ENCODE peak calls at places on chromosomes 3 and 15, in five cellular contexts. G is neuronal stem cell, M is neural progenitor cell, B is SK-N-SH, I is PC-3. K is an unnamed sample. For H3K36me3, the result is how much of the 10 kb centered on the place peaks cover.

GRCh38 chr3:197795200-197795599 is 4.1 kb downstream of the LRCH3 start:
- DNase-seq in B (no peak), G (no peak), I (peak), M (no peak), K (no peak)

GRCh38 chr3:147404800-147405551 is 1.4 kb downstream of the ZIC4 start:
- DNase-seq in B (no peak), G (no peak), M (peak), I (no peak), K (no peak)

GRCh38 chr15:75338661-75339240 is 2.9 kb downstream of the COMMD4 start:
- DNase-seq in M (no peak), I (no peak), G (no peak), B (no peak), K (no peak)

GRCh38 chr3:9685216-9686049 is 18.2 kb upstream of the CPNE9 start:
- DNase-seq in B (no peak), I (no peak), M (no peak), G (no peak), K (no peak)

GRCh38 chr15:57376695-57377477 is 581 bp downstream of the CGNL1 start:
- DNase-seq in G (peak), I (no peak), B (no peak), M (peak), K (no peak)

GRCh38 chr15:67510597-67511225 is 10.2 kb upstream of the C15orf61 start:
- DNase-seq in G (no peak), I (no peak), B (no peak), M (no peak), K (no peak)

GRCh38 chr3:12142476-12142875 is 16.2 kb downstream of the TIMP4 start:
- DNase-seq in G (no peak), I (no peak), M (no peak), B (no peak), K (no peak)

GRCh38 chr15:75081150-75081549 is 57.8 kb downstream of the PPCDC start:
- DNase-seq in G (no peak), I (no peak), B (no peak), M (no peak), K (no peak)

GRCh38 chr15:25683911-25684310 is 179.2 kb downstream of the ATP10A start:
- DNase-seq in G (no peak), M (no peak), B (no peak), I (no peak), K (no peak)

GRCh38 chr3:95172144-95172543 is 1109.3 kb downstream of the NSUN3 start:
- DNase-seq in B (no peak), I (no peak), G (no peak), M (no peak), K (no peak)

GRCh38 chr3:11465744-11466611 is 177.7 kb downstream of the VGLL4 start:
- DNase-seq in B (peak), M (no peak), G (no peak), I (no peak), K (no peak)

GRCh38 chr3:172550347-172550943 is 27.2 kb upstream of the TNFSF10 start:
- DNase-seq in I (peak), M (no peak), B (no peak), G (no peak), K (no peak)

GRCh38 chr3:140433431-140433830 is 244.4 kb upstream of the TRIM42 start:
- DNase-seq in B (no peak), I (no peak), G (no peak), M (no peak), K (no peak)

GRCh38 chr3:36842275-36842674 is 77.9 kb upstream of the DCLK3 start:
- DNase-seq in M (no peak), B (no peak), I (no peak), G (no peak), K (no peak)

GRCh38 chr3:52134761-52135160 is 19.5 kb downstream of the POC1A start:
- DNase-seq in G (no peak), B (no peak), I (no peak), M (no peak), K (no peak)

GRCh38 chr15:60396560-60396963 is 1.2 kb downstream of the ANXA2 start:
- DNase-seq in G (no peak), B (no peak), I (no peak), M (no peak), K (no peak)

GRCh38 chr3:104388624-104389023 is 978.1 kb upstream of the ALCAM start:
- DNase-seq in I (peak), B (no peak), M (no peak), G (no peak), K (no peak)

GRCh38 chr3:53166781-53167291 is 5.8 kb downstream of the PRKCD start:
- DNase-seq in I (peak), M (no peak), G (no peak), B (no peak), K (no peak)

GRCh38 chr3:185720326-185720725 is 104.5 kb downstream of the IGF2BP2 start:
- DNase-seq in M (no peak), B (no peak), I (no peak), G (no peak), K (no peak)

GRCh38 chr3:177740270-177740669 is 543.0 kb upstream of the TBL1XR1 start:
- DNase-seq in G (no peak), M (no peak), B (no peak), I (no peak), K (no peak)

GRCh38 chr3:194080473-194080872 is 55.5 kb upstream of the HES1 start:
- DNase-seq in I (no peak), G (no peak), M (no peak), B (no peak), K (no peak)

GRCh38 chr3:176431073-176431472 is 766.2 kb downstream of the TBL1XR1 start:
- DNase-seq in I (no peak), G (no peak), B (no peak), M (no peak), K (no peak)

GRCh38 chr3:148707596-148708386 is 10.1 kb downstream of the AGTR1 start:
- DNase-seq in G (no peak), I (peak), B (no peak), M (no peak), K (no peak)

GRCh38 chr3:97815149-97815917 is 6.5 kb upstream of the CRYBG3 start:
- DNase-seq in G (no peak), B (no peak), I (peak), M (no peak), K (no peak)

GRCh38 chr15:63944681-63944955 is 101.7 kb downstream of the DAPK2 start:
- DNase-seq in B (no peak), M (no peak), I (no peak), G (no peak), K (no peak)

GRCh38 chr3:133948131-133948810 is 52.6 kb upstream of the RAB6B start:
- DNase-seq in M (no peak), G (no peak), I (no peak), B (no peak), K (no peak)

GRCh38 chr15:59099162-59099685 is 5.7 kb upstream of the CCNB2 start:
- DNase-seq in I (no peak), G (no peak), M (no peak), B (no peak), K (no peak)

GRCh38 chr3:184540777-184541681 is 20.6 kb upstream of the EPHB3 start:
- DNase-seq in G (no peak), I (peak), M (peak), B (no peak), K (peak)

GRCh38 chr15:90959894-90960293 is 5.2 kb downstream of the RCCD1 start:
- DNase-seq in M (no peak), B (no peak), I (no peak), G (no peak), K (no peak)

GRCh38 chr3:168139947-168140346 is 44.2 kb upstream of the GOLIM4 start:
- DNase-seq in G (no peak), I (peak), M (no peak), B (no peak), K (no peak)

GRCh38 chr3:196397941-196398340 is 34.3 kb downstream of the UBXN7 start:
- DNase-seq in I (no peak), B (no peak), M (no peak), G (no peak), K (no peak)

GRCh38 chr15:101091080-101092017 is 160.5 kb downstream of the CHSY1 start:
- DNase-seq in G (no peak), B (no peak), M (no peak), I (no peak), K (no peak)
- H3K27ac ChIP-seq in G (no peak), B (no peak), M (no peak), I (no peak), K (no peak)

GRCh38 chr15:45136378-45136764 is 6.6 kb downstream of the DUOX1 start:
- DNase-seq in M (peak), B (no peak), I (no peak), G (no peak), K (peak)
- H3K4me2 ChIP-seq in M (peak), B (no peak), I (no peak), G (no peak), K (peak)

GRCh38 chr15:47682661-47683060 is 34.6 kb upstream of the SEMA6D start:
- DNase-seq in I (no peak), B (no peak), M (no peak), G (no peak), K (no peak)
- H3K36me3 ChIP-seq in I (under half), B (under half), M (under half), G (under half), K (under half)

GRCh38 chr3:107525101-107525953 is 2.6 kb downstream of the BBX start:
- DNase-seq in M (peak), G (peak), I (peak), B (peak), K (peak)
- H3K27ac ChIP-seq in M (no peak), G (no peak), I (no peak), B (peak), K (peak)

DNA sequence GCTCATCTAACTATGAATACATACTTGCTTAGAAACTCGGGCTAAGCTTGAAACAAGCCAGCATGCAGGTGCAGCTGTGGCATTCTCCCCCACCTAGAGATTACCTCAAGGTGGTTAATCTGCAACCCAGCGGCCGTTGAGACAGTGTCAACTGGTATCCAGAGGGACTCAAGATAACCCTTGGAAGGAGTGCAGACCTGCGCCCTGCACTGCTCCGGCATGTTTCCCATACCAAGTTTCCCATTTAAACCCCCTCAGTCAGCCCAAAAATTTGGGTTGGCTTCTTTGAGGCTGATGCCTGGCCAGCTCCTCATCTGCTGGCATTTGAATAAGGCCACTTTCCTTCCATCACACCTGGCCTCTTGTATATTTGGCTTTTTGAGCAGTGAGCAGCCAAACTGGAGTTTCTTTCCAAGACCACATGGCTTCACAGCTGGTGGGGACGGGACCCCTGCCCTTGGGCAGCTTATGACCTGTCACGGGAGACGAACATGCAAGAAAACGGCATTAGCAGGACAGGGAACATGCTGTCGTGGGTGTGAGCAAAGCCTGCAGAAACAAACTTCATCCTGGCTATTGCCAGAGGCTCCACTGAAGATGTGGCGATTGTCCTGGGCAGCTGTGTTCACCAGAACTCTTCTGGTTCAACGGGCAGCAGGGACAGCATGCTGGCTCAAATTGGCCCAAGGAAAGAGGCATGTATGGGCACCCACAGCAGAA is 98.2 kb downstream of the PLXNA1 start:
- DNase-seq in I (no peak), G (no peak), M (no peak), B (no peak), K (no peak)
- H3K4me2 ChIP-seq in I (no peak), G (no peak), M (no peak), B (no peak), K (no peak)

GRCh38 chr3:47503033-47503432 is 10.5 kb downstream of the ELP6 start:
- DNase-seq in M (no peak), B (no peak), G (no peak), I (no peak), K (no peak)
- H3K36me3 ChIP-seq in M (under half), B (under half), G (half or more), I (under half), K (half or more)

GRCh38 chr3:29171583-29171990 is 109.3 kb upstream of the RBMS3 start:
- DNase-seq in M (peak), G (no peak), I (no peak), B (no peak), K (peak)
- H3K27ac ChIP-seq in M (peak), G (no peak), I (no peak), B (peak), K (peak)

GRCh38 chr15:89317188-89317720 is 17.4 kb downstream of the POLG start:
- DNase-seq in M (no peak), I (no peak), B (no peak), G (no peak), K (no peak)

GRCh38 chr15:89320200-89320599 is 14.4 kb downstream of the POLG start:
- DNase-seq in B (no peak), I (no peak), M (no peak), G (no peak), K (no peak)

DNA sequence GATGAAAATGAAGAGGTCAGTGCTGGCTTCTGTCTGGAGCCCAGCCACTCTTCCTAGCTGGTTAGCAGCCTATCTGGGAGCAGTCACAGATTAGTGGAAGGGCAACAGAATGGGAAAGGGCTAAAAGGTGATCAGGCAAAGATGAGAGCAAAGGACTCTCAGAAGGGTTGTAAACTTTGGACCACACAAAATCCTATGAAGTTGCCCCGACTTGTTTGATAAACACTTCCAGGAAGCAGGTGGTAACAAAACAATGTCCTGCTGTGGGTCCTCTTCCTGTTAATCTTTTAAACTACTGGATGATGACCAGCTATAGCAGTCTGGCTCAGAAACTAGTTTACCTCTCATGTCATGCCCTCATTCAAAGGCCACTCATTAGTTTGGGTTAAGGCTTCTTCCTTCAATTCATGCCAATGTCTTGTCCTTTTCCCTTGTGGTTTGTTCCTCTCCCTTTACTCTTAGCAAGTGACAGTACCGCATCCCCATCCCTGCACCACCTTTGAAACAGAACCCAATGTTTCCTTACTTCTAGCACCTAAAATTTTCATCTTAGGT is 19.2 kb downstream of the POLG start:
- DNase-seq in M (no peak), B (no peak), G (no peak), I (no peak), K (no peak)
- H3K4me2 ChIP-seq in M (no peak), B (no peak), G (no peak), I (no peak), K (no peak)

GRCh38 chr15:40775007-40775406 is 5.2 kb downstream of the C15orf62 start:
- DNase-seq in M (no peak), I (no peak), G (no peak), B (no peak), K (no peak)
- H3K36me3 ChIP-seq in M (under half), I (under half), G (half or more), B (under half), K (half or more)